ENCODE peak calls at places on chromosomes 5 and 9, in six cellular contexts. P, T, G, H, L and R are unnamed samples.

GRCh38 chr9:22379272-22379671 is 67.4 kb upstream of the DMRTA1 start:
- DNase-seq in P (no peak), T (no peak), G (no peak), H (no peak), L (no peak), R (no peak)

GRCh38 chr5:75053286-75054109 is 1.1 kb upstream of the GCNT4 start:
- DNase-seq in P (no peak), T (peak), G (peak), H (no peak), L (peak), R (peak)

GRCh38 chr5:82174128-82174918 is 103.8 kb downstream of the RPS23 start:
- DNase-seq in P (no peak), T (no peak), G (peak), H (no peak), L (peak), R (peak)

GRCh38 chr5:69001605-69002004 is 92.2 kb upstream of the SLC30A5 start:
- DNase-seq in P (no peak), T (no peak), G (no peak), H (no peak), L (no peak), R (no peak)

GRCh38 chr9:9997585-9997984 is 615.2 kb downstream of the PTPRD start:
- DNase-seq in P (no peak), T (no peak), G (no peak), H (no peak), L (no peak), R (no peak)

GRCh38 chr5:107985144-107985543 is 314.4 kb upstream of the EFNA5 start:
- DNase-seq in P (peak), T (no peak), G (no peak), H (no peak), L (no peak), R (no peak)

GRCh38 chr5:43121565-43122484 is 1.1 kb downstream of the ZNF131 start:
- DNase-seq in P (peak), T (peak), G (peak), H (no peak), L (no peak), R (no peak)

GRCh38 chr5:136073714-136074113 is 44.9 kb downstream of the TGFBI start:
- DNase-seq in P (no peak), T (no peak), G (no peak), H (no peak), L (no peak), R (peak)

GRCh38 chr9:8292657-8293056 is 493.1 kb upstream of the DMAC1 start:
- DNase-seq in P (no peak), T (no peak), G (no peak), H (no peak), L (no peak), R (no peak)

GRCh38 chr5:156640751-156641241 is 209.3 kb upstream of the PPP1R2B start:
- DNase-seq in P (no peak), T (no peak), G (peak), H (no peak), L (no peak), R (no peak)

GRCh38 chr5:66436721-66437120 is 159.5 kb upstream of the MAST4 start:
- DNase-seq in P (no peak), T (no peak), G (no peak), H (no peak), L (peak), R (peak)

GRCh38 chr9:37986771-37987258 is 82.2 kb downstream of the SHB start:
- DNase-seq in P (no peak), T (no peak), G (peak), H (no peak), L (no peak), R (no peak)

GRCh38 chr5:119478781-119479180 is 26.5 kb downstream of the HSD17B4 start:
- DNase-seq in P (no peak), T (no peak), G (peak), H (no peak), L (no peak), R (no peak)

GRCh38 chr9:89000973-89001916 is 10.0 kb downstream of the S1PR3 start:
- DNase-seq in P (peak), T (peak), G (peak), H (no peak), L (peak), R (peak)

GRCh38 chr9:24071736-24072135 is 245.7 kb upstream of the ELAVL2 start:
- DNase-seq in P (no peak), T (peak), G (no peak), H (no peak), L (no peak), R (no peak)

GRCh38 chr5:59357421-59357977 is 536.0 kb downstream of the PDE4D start:
- DNase-seq in P (no peak), T (no peak), G (peak), H (no peak), L (no peak), R (peak)

GRCh38 chr5:36744678-36745659 is 131.6 kb upstream of the NIPBL start:
- DNase-seq in P (peak), T (peak), G (peak), H (peak), L (peak), R (peak)

GRCh38 chr5:143582869-143583268 is 179.4 kb upstream of the NR3C1 start:
- DNase-seq in P (no peak), T (no peak), G (peak), H (no peak), L (no peak), R (no peak)